ENCODE peak calls at places on chromosomes 12 and 14, in six cellular contexts. K is bronchial epithelial cell, G is EL, R is MCF 10A, A is cardiac fibroblast, E is GM12865. I is an unnamed sample.

GRCh38 chr12:116609715-116610114 is 50.5 kb downstream of the MAP1LC3B2 start:
- DNase-seq in K (no peak), G (no peak), R (no peak), A (peak; percentile 20), E (peak; percentile 36), I (no peak)

GRCh38 chr12:2666411-2666810 is 128.4 kb upstream of the FKBP4 start:
- DNase-seq in K (no peak), G (no peak), R (no peak), A (no peak), E (no peak), I (no peak)

GRCh38 chr12:7190268-7191055 is 976 bp downstream of the PEX5 start:
- DNase-seq in K (no peak), G (peak; percentile 30), R (peak; percentile 24), A (peak; percentile 35), E (peak; percentile 16), I (peak; percentile 72)

GRCh38 chr12:47867496-47867941 is 37.3 kb downstream of the VDR start:
- DNase-seq in K (peak; percentile 79), G (peak; percentile 90), R (peak; percentile 87), A (peak; percentile 93), E (no peak), I (no peak)

GRCh38 chr12:12141000-12141399 is 70.3 kb downstream of the BCL2L14 start:
- DNase-seq in K (no peak), G (no peak), R (no peak), A (no peak), E (no peak), I (no peak)

GRCh38 chr14:94936411-94936892 is 166.5 kb upstream of the GSC start:
- DNase-seq in K (no peak), G (peak; percentile 5), R (no peak), A (peak; percentile 12), E (no peak), I (peak; percentile 48)

GRCh38 chr12:7642876-7643309 is 22.8 kb downstream of the APOBEC1 start:
- DNase-seq in K (no peak), G (peak; percentile 40), R (peak; percentile 60), A (peak; percentile 49), E (peak; percentile 53), I (no peak)

GRCh38 chr14:71651228-71651627 is 281.0 kb upstream of the RGS6 start:
- DNase-seq in K (peak; percentile 37), G (peak; percentile 82), R (peak; percentile 42), A (peak; percentile 95), E (no peak), I (no peak)

GRCh38 chr12:42854208-42854607 is 264.7 kb upstream of the PRICKLE1 start:
- DNase-seq in K (no peak), G (no peak), R (no peak), A (peak; percentile 33), E (no peak), I (no peak)

GRCh38 chr14:44404599-44405349 is 102.3 kb downstream of the FSCB start:
- DNase-seq in K (no peak), G (no peak), R (no peak), A (no peak), E (no peak), I (no peak)

GRCh38 chr14:34190746-34191145 is 239.9 kb upstream of the EGLN3 start:
- DNase-seq in K (no peak), G (no peak), R (no peak), A (no peak), E (no peak), I (no peak)

GRCh38 chr14:105351920-105352871 is 37.6 kb downstream of the PACS2 start:
- DNase-seq in K (peak; percentile 87), G (peak; percentile 81), R (peak; percentile 94), A (peak; percentile 92), E (peak; percentile 91), I (peak; percentile 92)

GRCh38 chr14:76576047-76576741 is 185.1 kb upstream of the VASH1 start:
- DNase-seq in K (peak; percentile 37), G (peak; percentile 19), R (peak; percentile 25), A (peak; percentile 1), E (no peak), I (no peak)

GRCh38 chr12:21340406-21340805 is 5.7 kb upstream of the SLCO1A2 start:
- DNase-seq in K (no peak), G (no peak), R (no peak), A (no peak), E (no peak), I (no peak)

GRCh38 chr12:84117190-84117589 is 795.4 kb downstream of the SLC6A15 start:
- DNase-seq in K (no peak), G (no peak), R (no peak), A (no peak), E (no peak), I (no peak)

GRCh38 chr12:121465921-121466799 is 66.2 kb downstream of the RNF34 start:
- DNase-seq in K (peak; percentile 41), G (peak; percentile 37), R (peak; percentile 25), A (peak; percentile 23), E (peak; percentile 50), I (peak; percentile 14)

GRCh38 chr12:16027012-16027411 is 115.9 kb downstream of the DERA start:
- DNase-seq in K (no peak), G (no peak), R (no peak), A (no peak), E (no peak), I (no peak)

GRCh38 chr14:79631276-79631675 is 580.0 kb downstream of the DIO2 start:
- DNase-seq in K (no peak), G (no peak), R (no peak), A (no peak), E (no peak), I (no peak)

GRCh38 chr12:109531411-109531810 is 41.9 kb downstream of the MMAB start:
- DNase-seq in K (no peak), G (no peak), R (no peak), A (no peak), E (no peak), I (no peak)

GRCh38 chr14:78848234-78848820 is 678.2 kb downstream of the NRXN3 start:
- DNase-seq in K (peak; percentile 50), G (peak; percentile 41), R (peak; percentile 71), A (peak; percentile 49), E (peak; percentile 56), I (peak; percentile 40)

GRCh38 chr12:68538722-68539614 is 71.7 kb upstream of the RAP1B start:
- DNase-seq in K (peak; percentile 13), G (peak; percentile 31), R (no peak), A (peak; percentile 67), E (peak; percentile 56), I (no peak)

GRCh38 chr12:9634177-9634803 is 26.6 kb upstream of the KLRB1 start:
- DNase-seq in K (peak; percentile 56), G (peak; percentile 44), R (peak; percentile 79), A (peak; percentile 73), E (peak; percentile 79), I (peak; percentile 35)

GRCh38 chr12:95022477-95022876 is 19.0 kb upstream of the NDUFA12 start:
- DNase-seq in K (no peak), G (no peak), R (no peak), A (no peak), E (no peak), I (no peak)

GRCh38 chr14:33918256-33918655 is 32.6 kb downstream of the EGLN3 start:
- DNase-seq in K (no peak), G (no peak), R (no peak), A (no peak), E (no peak), I (no peak)

GRCh38 chr14:36315159-36315853 is 5.1 kb downstream of the MBIP start:
- DNase-seq in K (peak; percentile 8), G (no peak), R (no peak), A (no peak), E (peak; percentile 42), I (no peak)